ENCODE peak calls at places on chromosomes 3 and 15, in seven cellular contexts. One of them, this sample, is unnamed. For H3K27me3, the result is how much of the 10 kb centered on the place peaks cover.

GRCh38 chr3:183491109-183491922 is 62.9 kb upstream of the MCF2L2 start:
- DNase-seq in adipocyte: no peak
- DNase-seq in mesendoderm: no peak
- DNase-seq in uterus: no peak
- DNase-seq in fibroblast of lung: no peak
- DNase-seq in naive thymus-derived CD4-positive, alpha-beta T cell: no peak
- DNase-seq in tibial artery: no peak
- DNase-seq in this sample: no peak

GRCh38 chr15:20341901-20342605 is 199.5 kb downstream of the GOLGA6L6 start:
- DNase-seq in mesendoderm: no peak
- DNase-seq in naive thymus-derived CD4-positive, alpha-beta T cell: peak
- DNase-seq in fibroblast of lung: no peak
- DNase-seq in adipocyte: no peak
- DNase-seq in tibial artery: peak
- DNase-seq in uterus: peak
- DNase-seq in this sample: no peak

GRCh38 chr3:55651011-55651410 is 163.9 kb upstream of the WNT5A start:
- DNase-seq in mesendoderm: no peak
- DNase-seq in adipocyte: no peak
- DNase-seq in tibial artery: no peak
- DNase-seq in naive thymus-derived CD4-positive, alpha-beta T cell: no peak
- DNase-seq in uterus: no peak
- DNase-seq in fibroblast of lung: no peak
- DNase-seq in this sample: no peak

GRCh38 chr3:69357196-69357595 is 28.7 kb downstream of the FRMD4B start:
- DNase-seq in uterus: no peak
- DNase-seq in mesendoderm: no peak
- DNase-seq in naive thymus-derived CD4-positive, alpha-beta T cell: no peak
- DNase-seq in tibial artery: no peak
- DNase-seq in fibroblast of lung: peak
- DNase-seq in adipocyte: no peak
- DNase-seq in this sample: no peak

GRCh38 chr3:141225939-141226338 is 5.7 kb upstream of the PXYLP1 start:
- DNase-seq in naive thymus-derived CD4-positive, alpha-beta T cell: no peak
- DNase-seq in adipocyte: no peak
- DNase-seq in tibial artery: no peak
- DNase-seq in uterus: no peak
- DNase-seq in mesendoderm: no peak
- DNase-seq in fibroblast of lung: no peak
- DNase-seq in this sample: no peak

GRCh38 chr3:132341746-132342145 is 24.5 kb downstream of the ACP3 start:
- DNase-seq in tibial artery: no peak
- DNase-seq in mesendoderm: no peak
- DNase-seq in adipocyte: no peak
- DNase-seq in naive thymus-derived CD4-positive, alpha-beta T cell: no peak
- DNase-seq in uterus: no peak
- DNase-seq in fibroblast of lung: peak
- DNase-seq in this sample: no peak

GRCh38 chr15:36797128-36797527 is 217.7 kb downstream of the CDIN1 start:
- DNase-seq in naive thymus-derived CD4-positive, alpha-beta T cell: no peak
- DNase-seq in uterus: no peak
- DNase-seq in adipocyte: no peak
- DNase-seq in fibroblast of lung: no peak
- DNase-seq in mesendoderm: peak
- DNase-seq in tibial artery: no peak
- DNase-seq in this sample: no peak

GRCh38 chr3:14510838-14511622 is 29.1 kb downstream of the GRIP2 start:
- DNase-seq in fibroblast of lung: no peak
- DNase-seq in uterus: peak
- DNase-seq in tibial artery: no peak
- DNase-seq in naive thymus-derived CD4-positive, alpha-beta T cell: no peak
- DNase-seq in adipocyte: no peak
- DNase-seq in mesendoderm: no peak
- DNase-seq in this sample: no peak

GRCh38 chr3:73718326-73719110 is 93.8 kb upstream of the PDZRN3 start:
- DNase-seq in uterus: no peak
- DNase-seq in naive thymus-derived CD4-positive, alpha-beta T cell: no peak
- DNase-seq in adipocyte: no peak
- DNase-seq in fibroblast of lung: no peak
- DNase-seq in tibial artery: no peak
- DNase-seq in mesendoderm: no peak
- DNase-seq in this sample: no peak

GRCh38 chr3:196813903-196814302 is 53.8 kb upstream of the SENP5 start:
- DNase-seq in naive thymus-derived CD4-positive, alpha-beta T cell: no peak
- DNase-seq in adipocyte: no peak
- DNase-seq in mesendoderm: no peak
- DNase-seq in fibroblast of lung: peak
- DNase-seq in tibial artery: no peak
- DNase-seq in uterus: no peak
- DNase-seq in this sample: no peak

GRCh38 chr15:96622714-96623113 is 292.2 kb downstream of the NR2F2 start:
- DNase-seq in uterus: no peak
- DNase-seq in fibroblast of lung: no peak
- DNase-seq in adipocyte: no peak
- DNase-seq in naive thymus-derived CD4-positive, alpha-beta T cell: no peak
- DNase-seq in tibial artery: no peak
- DNase-seq in mesendoderm: no peak
- DNase-seq in this sample: no peak

GRCh38 chr3:101946906-101947305 is 97.6 kb downstream of the NFKBIZ start:
- DNase-seq in mesendoderm: no peak
- DNase-seq in fibroblast of lung: peak
- DNase-seq in uterus: no peak
- DNase-seq in adipocyte: no peak
- DNase-seq in naive thymus-derived CD4-positive, alpha-beta T cell: no peak
- DNase-seq in tibial artery: no peak
- DNase-seq in this sample: no peak

GRCh38 chr15:66720206-66721010 is 18.4 kb downstream of the SMAD6 start:
- DNase-seq in naive thymus-derived CD4-positive, alpha-beta T cell: no peak
- DNase-seq in mesendoderm: no peak
- DNase-seq in fibroblast of lung: peak
- DNase-seq in uterus: no peak
- DNase-seq in adipocyte: peak
- DNase-seq in tibial artery: peak
- DNase-seq in this sample: no peak

GRCh38 chr3:14773691-14774128 is 45.1 kb upstream of the FGD5 start:
- DNase-seq in fibroblast of lung: no peak
- DNase-seq in uterus: peak
- DNase-seq in adipocyte: no peak
- DNase-seq in mesendoderm: no peak
- DNase-seq in tibial artery: no peak
- DNase-seq in naive thymus-derived CD4-positive, alpha-beta T cell: no peak
- DNase-seq in this sample: no peak

GRCh38 chr15:86919581-86919980 is 839.9 kb downstream of the AGBL1 start:
- DNase-seq in mesendoderm: no peak
- DNase-seq in adipocyte: no peak
- DNase-seq in naive thymus-derived CD4-positive, alpha-beta T cell: no peak
- DNase-seq in fibroblast of lung: peak
- DNase-seq in tibial artery: no peak
- DNase-seq in uterus: no peak
- DNase-seq in this sample: no peak

GRCh38 chr3:36969540-36970432 is 23.1 kb downstream of the EPM2AIP1 start:
- DNase-seq in tibial artery: no peak
- DNase-seq in fibroblast of lung: peak
- DNase-seq in uterus: no peak
- DNase-seq in mesendoderm: peak
- DNase-seq in adipocyte: no peak
- DNase-seq in naive thymus-derived CD4-positive, alpha-beta T cell: peak
- DNase-seq in this sample: peak

GRCh38 chr3:106198828-106199194 is 330.0 kb upstream of the CBLB start:
- DNase-seq in naive thymus-derived CD4-positive, alpha-beta T cell: no peak
- DNase-seq in fibroblast of lung: peak
- DNase-seq in uterus: no peak
- DNase-seq in adipocyte: peak
- DNase-seq in mesendoderm: no peak
- DNase-seq in tibial artery: no peak
- DNase-seq in this sample: no peak

GRCh38 chr3:152260026-152260425 is 8.7 kb upstream of the MBNL1 start:
- DNase-seq in adipocyte: peak
- DNase-seq in mesendoderm: no peak
- DNase-seq in naive thymus-derived CD4-positive, alpha-beta T cell: no peak
- DNase-seq in tibial artery: no peak
- DNase-seq in fibroblast of lung: no peak
- DNase-seq in uterus: no peak
- DNase-seq in this sample: no peak

DNA sequence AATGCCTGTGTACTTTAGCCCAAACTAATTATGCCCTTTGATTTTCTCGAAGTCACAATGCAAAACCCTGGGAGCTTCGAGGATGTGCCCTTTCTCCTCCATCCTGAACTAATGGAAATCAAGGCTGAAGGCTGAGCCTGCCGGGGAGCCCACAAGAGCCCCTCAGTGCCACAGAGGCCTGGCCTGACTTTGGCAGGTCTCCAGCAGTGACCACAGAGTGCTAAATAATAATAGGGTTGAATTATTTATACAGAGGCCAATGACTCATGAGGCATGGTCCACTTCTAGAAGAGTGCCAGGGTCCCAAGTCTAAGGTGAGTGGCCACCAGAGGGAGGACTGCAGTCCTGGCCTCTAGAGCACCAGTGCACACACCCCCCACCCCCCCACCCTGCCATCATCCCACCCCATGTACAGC is 19.1 kb upstream of the GLCE start:
- DNase-seq in tibial artery: no peak
- DNase-seq in fibroblast of lung: peak
- DNase-seq in adipocyte: no peak
- DNase-seq in mesendoderm: no peak
- DNase-seq in uterus: no peak
- DNase-seq in naive thymus-derived CD4-positive, alpha-beta T cell: no peak
- DNase-seq in this sample: no peak
- H3K27me3 ChIP-seq in tibial artery: under half
- H3K27me3 ChIP-seq in fibroblast of lung: under half
- H3K27me3 ChIP-seq in adipocyte: under half
- H3K27me3 ChIP-seq in mesendoderm: under half
- H3K27me3 ChIP-seq in uterus: under half
- H3K27me3 ChIP-seq in naive thymus-derived CD4-positive, alpha-beta T cell: under half
- H3K27me3 ChIP-seq in this sample: under half

GRCh38 chr3:47791193-47791855 is 9.6 kb upstream of the SMARCC1 start:
- DNase-seq in fibroblast of lung: no peak
- DNase-seq in mesendoderm: no peak
- DNase-seq in naive thymus-derived CD4-positive, alpha-beta T cell: no peak
- DNase-seq in tibial artery: no peak
- DNase-seq in adipocyte: peak
- DNase-seq in uterus: no peak
- DNase-seq in this sample: no peak
- H3K27me3 ChIP-seq in fibroblast of lung: under half
- H3K27me3 ChIP-seq in mesendoderm: under half
- H3K27me3 ChIP-seq in naive thymus-derived CD4-positive, alpha-beta T cell: under half
- H3K27me3 ChIP-seq in tibial artery: under half
- H3K27me3 ChIP-seq in adipocyte: under half
- H3K27me3 ChIP-seq in uterus: under half
- H3K27me3 ChIP-seq in this sample: under half

GRCh38 chr3:169137076-169137475 is 526.4 kb downstream of the MECOM start:
- DNase-seq in tibial artery: no peak
- DNase-seq in fibroblast of lung: no peak
- DNase-seq in naive thymus-derived CD4-positive, alpha-beta T cell: no peak
- DNase-seq in mesendoderm: no peak
- DNase-seq in adipocyte: no peak
- DNase-seq in uterus: no peak
- DNase-seq in this sample: no peak
- H3K27me3 ChIP-seq in tibial artery: under half
- H3K27me3 ChIP-seq in fibroblast of lung: under half
- H3K27me3 ChIP-seq in naive thymus-derived CD4-positive, alpha-beta T cell: under half
- H3K27me3 ChIP-seq in mesendoderm: under half
- H3K27me3 ChIP-seq in adipocyte: under half
- H3K27me3 ChIP-seq in uterus: under half
- H3K27me3 ChIP-seq in this sample: under half

DNA sequence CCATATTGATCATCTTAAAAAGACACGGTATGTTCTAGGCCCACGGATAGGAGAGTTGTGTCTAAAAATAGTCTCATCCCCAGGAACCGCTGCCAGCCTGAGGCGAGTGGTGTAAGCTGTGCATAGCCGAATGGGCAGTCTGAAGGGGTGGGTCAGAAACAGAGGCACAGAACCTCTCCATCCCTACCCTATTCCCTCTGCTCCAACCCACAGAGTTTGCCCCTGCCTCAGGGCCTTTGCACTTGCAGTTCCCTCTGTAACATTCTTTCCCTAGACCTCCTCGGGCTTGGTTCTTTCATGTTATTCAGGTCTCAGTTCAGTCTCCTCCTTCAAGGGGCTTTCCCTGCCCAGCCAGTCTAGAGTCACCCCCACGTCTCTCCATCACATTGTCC is 4.8 kb downstream of the SCN5A start:
- DNase-seq in fibroblast of lung: no peak
- DNase-seq in mesendoderm: no peak
- DNase-seq in uterus: no peak
- DNase-seq in tibial artery: no peak
- DNase-seq in adipocyte: no peak
- DNase-seq in naive thymus-derived CD4-positive, alpha-beta T cell: no peak
- DNase-seq in this sample: no peak
- H3K27me3 ChIP-seq in fibroblast of lung: under half
- H3K27me3 ChIP-seq in mesendoderm: under half
- H3K27me3 ChIP-seq in uterus: under half
- H3K27me3 ChIP-seq in tibial artery: under half
- H3K27me3 ChIP-seq in adipocyte: half or more
- H3K27me3 ChIP-seq in naive thymus-derived CD4-positive, alpha-beta T cell: under half
- H3K27me3 ChIP-seq in this sample: under half

DNA sequence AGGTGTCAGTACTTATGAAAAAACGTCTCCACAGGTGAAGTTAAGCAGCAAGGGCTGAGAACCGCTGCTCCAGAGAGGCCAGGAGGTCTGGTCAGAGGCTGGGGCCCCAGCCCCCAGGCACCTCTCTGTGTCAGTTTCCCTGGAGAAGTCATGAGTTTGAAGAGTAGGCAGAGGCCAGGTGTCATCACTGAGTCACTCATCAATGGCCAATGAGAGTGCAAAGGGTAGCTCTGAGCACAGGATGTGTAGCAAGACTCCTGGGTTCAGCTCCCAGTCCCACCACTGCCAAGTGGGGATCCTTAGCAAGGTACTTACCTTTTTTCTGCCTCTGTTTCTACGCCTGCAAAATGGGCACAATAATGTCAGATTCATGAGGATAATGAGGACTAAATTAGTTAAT is 47.9 kb downstream of the CORO2B start:
- DNase-seq in mesendoderm: no peak
- DNase-seq in uterus: no peak
- DNase-seq in tibial artery: no peak
- DNase-seq in fibroblast of lung: no peak
- DNase-seq in adipocyte: no peak
- DNase-seq in naive thymus-derived CD4-positive, alpha-beta T cell: no peak
- DNase-seq in this sample: no peak
- H3K27me3 ChIP-seq in mesendoderm: under half
- H3K27me3 ChIP-seq in uterus: under half
- H3K27me3 ChIP-seq in tibial artery: under half
- H3K27me3 ChIP-seq in fibroblast of lung: under half
- H3K27me3 ChIP-seq in adipocyte: under half
- H3K27me3 ChIP-seq in naive thymus-derived CD4-positive, alpha-beta T cell: under half
- H3K27me3 ChIP-seq in this sample: under half

GRCh38 chr3:151086484-151087456 is 1.3 kb downstream of the MED12L start:
- DNase-seq in mesendoderm: peak
- DNase-seq in naive thymus-derived CD4-positive, alpha-beta T cell: peak
- DNase-seq in adipocyte: peak
- DNase-seq in fibroblast of lung: peak
- DNase-seq in tibial artery: peak
- DNase-seq in uterus: peak
- DNase-seq in this sample: peak
- H3K27me3 ChIP-seq in mesendoderm: under half
- H3K27me3 ChIP-seq in naive thymus-derived CD4-positive, alpha-beta T cell: under half
- H3K27me3 ChIP-seq in adipocyte: under half
- H3K27me3 ChIP-seq in fibroblast of lung: under half
- H3K27me3 ChIP-seq in tibial artery: under half
- H3K27me3 ChIP-seq in uterus: under half
- H3K27me3 ChIP-seq in this sample: under half

This sample was measured in GM06990.